ENCODE peak calls at places on chromosomes 4 and X, in nine cellular contexts. P, S, E, X, J, Z, V, T and M are unnamed samples.

GRCh38 chrX:78075787-78076389 is 28.2 kb upstream of the PGK1 start:
- DNase-seq in J (no peak), E (no peak), Z (no peak), S (no peak), P (no peak), V (no peak), T (no peak), X (no peak), M (no peak)

GRCh38 chr4:80173387-80173786 is 23.9 kb upstream of the PRDM8 start:
- DNase-seq in Z (peak; percentile 89), T (no peak), X (no peak), P (no peak), V (no peak), J (no peak), S (peak; percentile 58), E (no peak), M (no peak)

GRCh38 chr4:97548186-97548585 is 595.1 kb downstream of the STPG2 start:
- DNase-seq in V (no peak), X (no peak), S (peak; percentile 69), P (no peak), T (no peak), J (no peak), Z (no peak), E (no peak), M (no peak)

GRCh38 chr4:79308971-79309370 is 16.9 kb downstream of the NAA11 start:
- DNase-seq in P (no peak), V (no peak), S (no peak), E (no peak), X (no peak), T (no peak), J (no peak), Z (no peak), M (no peak)

GRCh38 chr4:153577053-153577452 is 107.0 kb upstream of the TLR2 start:
- DNase-seq in X (no peak), P (no peak), J (no peak), Z (no peak), T (no peak), V (no peak), E (no peak), S (no peak), M (no peak)

GRCh38 chrX:675896-676295 is 45.3 kb downstream of the SHOX start:
- DNase-seq in P (peak; percentile 75), V (no peak), J (no peak), X (no peak), E (no peak), T (no peak), S (no peak), Z (no peak), M (no peak)

GRCh38 chrX:100593142-100593541 is 8.4 kb downstream of the TNMD start:
- DNase-seq in X (no peak), Z (no peak), J (no peak), P (no peak), S (no peak), E (no peak), T (no peak), V (no peak), M (no peak)

GRCh38 chr4:7960790-7961655 is 21.4 kb upstream of the AFAP1 start:
- DNase-seq in E (no peak), X (no peak), V (no peak), P (no peak), T (no peak), Z (peak; percentile 100), S (no peak), J (no peak), M (peak; percentile 84)

GRCh38 chrX:29531336-29531735 is 684.0 kb upstream of the MAGEB2 start:
- DNase-seq in X (no peak), P (no peak), J (no peak), E (no peak), Z (no peak), S (no peak), T (no peak), V (no peak), M (no peak)

GRCh38 chr4:100430441-100430840 is 87.4 kb downstream of the EMCN start:
- DNase-seq in E (no peak), S (no peak), Z (no peak), V (no peak), P (no peak), J (no peak), X (no peak), T (no peak), M (no peak)

GRCh38 chr4:8435656-8436121 is 4.8 kb downstream of the ACOX3 start:
- DNase-seq in S (peak; percentile 80), P (peak; percentile 53), J (no peak), T (no peak), Z (no peak), X (no peak), V (no peak), E (no peak), M (no peak)

DNA sequence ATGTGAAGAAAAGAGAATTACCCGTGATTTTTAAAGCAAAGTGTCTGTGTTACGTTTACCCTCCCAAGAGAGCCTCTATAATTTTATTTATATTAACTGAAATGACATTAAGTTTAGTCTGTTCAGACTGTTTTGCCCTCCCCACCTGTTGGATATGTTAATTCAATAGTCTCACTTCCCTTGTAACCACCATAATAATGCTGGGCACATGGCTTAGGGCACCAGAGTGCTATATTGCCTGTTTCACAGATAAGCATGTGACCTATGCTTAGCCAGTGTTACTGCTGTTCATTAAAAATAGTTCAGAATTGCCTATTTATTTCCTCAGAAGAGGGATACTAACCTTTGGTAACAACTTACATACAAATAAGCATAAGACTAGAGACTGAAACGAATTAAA is 446.2 kb downstream of the FAT4 start:
- DNase-seq in Z (no peak), P (no peak), J (no peak), T (no peak), X (no peak), V (no peak), S (no peak), E (no peak), M (no peak)
- TF ChIP-seq CTCF in Z (no peak), P (no peak), J (no peak), T (no peak), X (no peak), V (no peak), S (no peak), E (no peak), M (no peak)

GRCh38 chr4:105894570-105895323 is 524 bp upstream of the NPNT start:
- DNase-seq in S (peak; percentile 76), T (no peak), X (no peak), J (no peak), Z (peak; percentile 30), P (no peak), E (peak; percentile 74), V (no peak), M (no peak)
- H3K4me3 ChIP-seq in S (peak overlapping the region; percentile 82), T (peak overlapping the region; percentile 69), X (peak overlapping the region; percentile 64), J (peak overlapping the region; percentile 60), Z (peak overlapping the region; percentile 49), P (peak overlapping the region; percentile 81), E (peak overlapping the region; percentile 73), V (peak overlapping the region; percentile 39), M (peak overlapping the region; percentile 81)

DNA sequence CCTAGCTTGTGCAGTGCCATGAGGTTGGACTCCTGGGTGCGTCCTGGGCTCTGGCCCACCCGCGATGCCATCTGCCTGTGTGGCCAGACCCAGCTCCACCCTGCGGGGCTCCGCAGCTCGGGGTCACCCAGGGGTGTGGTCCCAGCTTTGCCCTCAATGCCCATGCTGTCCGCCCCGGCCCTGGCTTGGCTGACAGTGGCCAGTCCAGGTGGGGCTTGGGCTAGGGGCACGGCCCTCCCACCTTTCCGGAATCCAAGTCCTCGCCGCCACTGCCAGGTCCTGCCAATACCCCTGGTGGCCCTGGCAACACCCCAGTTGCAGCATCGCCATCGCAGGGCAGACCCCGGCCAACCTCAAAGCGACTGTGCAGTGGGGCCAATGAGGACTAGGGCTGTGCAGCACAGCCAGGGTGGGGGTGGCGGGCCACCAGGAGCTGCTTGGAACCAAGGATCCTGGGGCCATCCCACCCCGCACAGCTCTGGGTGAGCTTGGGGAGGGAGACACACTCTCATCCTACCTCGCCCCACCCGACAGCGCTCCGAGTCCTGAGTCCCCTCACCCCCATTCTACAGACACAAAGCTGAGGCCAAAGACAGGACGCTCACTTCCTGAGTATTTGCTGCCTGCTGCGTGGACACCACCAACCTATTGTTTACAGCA is 80.9 kb downstream of the ZNF718 start:
- DNase-seq in S (no peak), Z (no peak), P (no peak), V (no peak), J (no peak), E (no peak), X (no peak), T (no peak), M (no peak)
- H3K9me3 ChIP-seq in S (no peaks in the 10 kb centered on the region), Z (peaks cover 2% of the 10 kb centered on the region), P (peaks cover 82% of the 10 kb centered on the region), V (peaks cover 29% of the 10 kb centered on the region), J (no peaks in the 10 kb centered on the region), E (peaks cover 34% of the 10 kb centered on the region), X (no peaks in the 10 kb centered on the region), T (peaks cover 31% of the 10 kb centered on the region), M (peaks cover 25% of the 10 kb centered on the region)

GRCh38 chr4:95204873-95205272 is 343.9 kb downstream of the UNC5C start:
- DNase-seq in Z (peak; percentile 29), S (no peak), E (no peak), P (peak; percentile 65), V (no peak), T (no peak), J (no peak), X (no peak), M (no peak)
- TF ChIP-seq CTCF in Z (peak; percentile 9), S (no peak), E (no peak), P (peak; percentile 81), V (no peak), T (no peak), J (no peak), X (no peak), M (no peak)

GRCh38 chr4:26613735-26614134 is 29.9 kb downstream of the TBC1D19 start:
- DNase-seq in E (no peak), J (no peak), P (no peak), Z (no peak), S (no peak), X (no peak), V (no peak), T (no peak), M (no peak)

GRCh38 chr4:26611879-26612278 is 28.0 kb downstream of the TBC1D19 start:
- DNase-seq in Z (no peak), J (no peak), E (no peak), P (no peak), T (no peak), X (no peak), S (no peak), V (no peak), M (no peak)

GRCh38 chr4:26609398-26609797 is 25.5 kb downstream of the TBC1D19 start:
- DNase-seq in V (no peak), S (no peak), J (no peak), E (no peak), P (no peak), X (no peak), Z (no peak), T (no peak), M (no peak)

GRCh38 chr4:26613242-26613641 is 29.4 kb downstream of the TBC1D19 start:
- DNase-seq in P (no peak), X (no peak), V (no peak), Z (no peak), S (peak; percentile 58), T (no peak), J (no peak), E (no peak), M (no peak)

GRCh38 chr4:26609868-26610267 is 26.0 kb downstream of the TBC1D19 start:
- DNase-seq in E (no peak), S (no peak), V (no peak), J (no peak), Z (no peak), T (no peak), X (no peak), P (no peak), M (no peak)
- H3K4me3 ChIP-seq in E (no peak overlapping the region), S (no peak overlapping the region), V (no peak overlapping the region), J (no peak overlapping the region), Z (no peak overlapping the region), T (no peak overlapping the region), X (no peak overlapping the region), P (no peak overlapping the region), M (no peak overlapping the region)

GRCh38 chrX:155968106-155968714 is 29.3 kb upstream of the IL9R start:
- DNase-seq in T (no peak), J (no peak), X (no peak), Z (no peak), P (no peak), E (no peak), S (no peak), V (no peak), M (no peak)
- H3K9me3 ChIP-seq in T (no peaks in the 10 kb centered on the region), J (no peaks in the 10 kb centered on the region), X (no peaks in the 10 kb centered on the region), Z (no peaks in the 10 kb centered on the region), P (peaks cover 48% of the 10 kb centered on the region), E (peaks cover 4% of the 10 kb centered on the region), S (no peaks in the 10 kb centered on the region), V (peaks cover 14% of the 10 kb centered on the region), M (peaks cover 3% of the 10 kb centered on the region)